ENCODE peak calls at places on chromosomes 4 and X, in seven cellular contexts. H is A549; J is SK-MEL-5; Z is lower leg skin; I is NCI-H524 treated with DMSO at 0.1 percent for 48 hours; L is activated naive CD4-positive, alpha-beta T cell treated with anti-CD3 and anti-CD28 coated beads, Interleukin-2, amount 10 ng/mL, durations not matched to agents 7 days and 5 days; U is smooth muscle cell of the brain vasculature. W is an unnamed sample.

GRCh38 chrX:25015486-25016360 is at the start of gene ARX:
- DNase-seq in H (peak), J (no peak), Z (no peak), I (no peak), L (peak), U (no peak), W (no peak)

GRCh38 chr4:10715696-10716095 is 31.1 kb upstream of the CLNK start:
- DNase-seq in H (no peak), J (no peak), Z (no peak), I (no peak), L (no peak), U (no peak), W (no peak)

GRCh38 chr4:24260922-24261581 is 323.3 kb downstream of the DHX15 start:
- DNase-seq in H (no peak), J (no peak), Z (no peak), I (no peak), L (no peak), U (no peak), W (no peak)

GRCh38 chr4:165944900-165945299 is 71.9 kb downstream of the TLL1 start:
- DNase-seq in H (no peak), J (no peak), Z (no peak), I (no peak), L (no peak), U (no peak), W (no peak)

GRCh38 chrX:123779908-123780396 is 47.1 kb upstream of the THOC2 start:
- DNase-seq in H (no peak), J (no peak), Z (no peak), I (no peak), L (no peak), U (no peak), W (no peak)

GRCh38 chr4:22238742-22239141 is 277.1 kb downstream of the ADGRA3 start:
- DNase-seq in H (no peak), J (peak), Z (no peak), I (no peak), L (no peak), U (no peak), W (no peak)

GRCh38 chr4:99966692-99967091 is 16.6 kb upstream of the H2AZ1 start:
- DNase-seq in H (no peak), J (no peak), Z (no peak), I (no peak), L (no peak), U (no peak), W (no peak)

GRCh38 chr4:182019148-182019652 is 224.0 kb upstream of the TENM3 start:
- DNase-seq in H (no peak), J (no peak), Z (no peak), I (no peak), L (no peak), U (no peak), W (no peak)

GRCh38 chr4:11615601-11616000 is 186.9 kb upstream of the HS3ST1 start:
- DNase-seq in H (no peak), J (no peak), Z (no peak), I (no peak), L (no peak), U (no peak), W (no peak)

GRCh38 chrX:100643943-100644587 is at the start of gene SRPX2:
- DNase-seq in H (peak), J (peak), Z (no peak), I (no peak), L (no peak), U (peak), W (no peak)

GRCh38 chr4:107863416-107863815 is 38.7 kb downstream of the SGMS2 start:
- DNase-seq in H (no peak), J (no peak), Z (no peak), I (no peak), L (no peak), U (no peak), W (no peak)

GRCh38 chrX:9542106-9542764 is 77.4 kb downstream of the TBL1X start:
- DNase-seq in H (no peak), J (no peak), Z (peak), I (no peak), L (no peak), U (no peak), W (no peak)

GRCh38 chrX:9825129-9825865 is 39.1 kb downstream of the SHROOM2 start:
- DNase-seq in H (no peak), J (no peak), Z (no peak), I (no peak), L (no peak), U (no peak), W (no peak)

GRCh38 chrX:150018931-150019331 is 80.6 kb upstream of the EOLA2 start:
- DNase-seq in H (no peak), J (no peak), Z (no peak), I (no peak), L (no peak), U (no peak), W (no peak)

GRCh38 chr4:141576585-141577110 is 59.7 kb upstream of the IL15 start:
- DNase-seq in H (no peak), J (no peak), Z (no peak), I (no peak), L (no peak), U (no peak), W (no peak)

GRCh38 chrX:13937370-13938052 is 92.2 kb downstream of the GEMIN8 start:
- DNase-seq in H (no peak), J (peak), Z (no peak), I (no peak), L (no peak), U (no peak), W (no peak)

GRCh38 chrX:152072236-152072635 is 66.1 kb downstream of the MAGEA10 start:
- DNase-seq in H (peak), J (no peak), Z (no peak), I (no peak), L (no peak), U (peak), W (no peak)

GRCh38 chr4:123363729-123364128 is 32.9 kb upstream of the SPRY1 start:
- DNase-seq in H (no peak), J (no peak), Z (no peak), I (no peak), L (no peak), U (no peak), W (no peak)

GRCh38 chr4:177118596-177118995 is 191.1 kb upstream of the NEIL3 start:
- DNase-seq in H (no peak), J (no peak), Z (no peak), I (peak), L (no peak), U (peak), W (no peak)

GRCh38 chrX:107154787-107155620 is 36.4 kb upstream of the RBM41 start:
- DNase-seq in H (peak), J (no peak), Z (no peak), I (no peak), L (no peak), U (peak), W (no peak)

GRCh38 chr4:42143996-42144395 is 8.5 kb downstream of the BEND4 start:
- DNase-seq in H (no peak), J (peak), Z (no peak), I (no peak), L (no peak), U (no peak), W (no peak)

GRCh38 chr4:47519239-47519883 is 34.3 kb downstream of the ATP10D start:
- DNase-seq in H (no peak), J (no peak), Z (no peak), I (no peak), L (no peak), U (no peak), W (peak)

GRCh38 chr4:119930546-119930945 is 136.1 kb downstream of the MAD2L1 start:
- DNase-seq in H (no peak), J (no peak), Z (no peak), I (no peak), L (no peak), U (no peak), W (no peak)

GRCh38 chrX:28609003-28609402 is 21.8 kb downstream of the IL1RAPL1 start:
- DNase-seq in H (no peak), J (no peak), Z (no peak), I (no peak), L (no peak), U (no peak), W (no peak)

GRCh38 chrX:5726246-5726645 is 502.4 kb downstream of the NLGN4X start:
- DNase-seq in H (no peak), J (no peak), Z (no peak), I (no peak), L (no peak), U (no peak), W (no peak)

GRCh38 chrX:68843992-68844391 is 15.2 kb downstream of the EFNB1 start:
- DNase-seq in H (no peak), J (no peak), Z (no peak), I (no peak), L (no peak), U (no peak), W (no peak)

GRCh38 chr4:172776203-172776896 is 392.3 kb upstream of the GALNT7 start:
- DNase-seq in H (no peak), J (no peak), Z (no peak), I (no peak), L (no peak), U (no peak), W (no peak)

GRCh38 chrX:28010875-28011274 is 29.6 kb upstream of the DCAF8L1 start:
- DNase-seq in H (no peak), J (no peak), Z (no peak), I (no peak), L (no peak), U (no peak), W (no peak)

GRCh38 chr4:113636877-113637276 is 124.7 kb downstream of the CAMK2D start:
- DNase-seq in H (no peak), J (peak), Z (no peak), I (no peak), L (peak), U (no peak), W (peak)

GRCh38 chr4:21898101-21898500 is 50.5 kb downstream of the KCNIP4 start:
- DNase-seq in H (no peak), J (no peak), Z (no peak), I (no peak), L (no peak), U (no peak), W (no peak)

GRCh38 chrX:129823115-129823514 is 20.6 kb downstream of the ZDHHC9 start:
- DNase-seq in H (peak), J (peak), Z (no peak), I (no peak), L (peak), U (peak), W (peak)

GRCh38 chr4:78557841-78558240 is 6.3 kb downstream of the ANXA3 start:
- DNase-seq in H (no peak), J (peak), Z (no peak), I (no peak), L (no peak), U (no peak), W (no peak)

GRCh38 chrX:20974326-20974725 is 399.9 kb upstream of the CNKSR2 start:
- DNase-seq in H (no peak), J (no peak), Z (no peak), I (no peak), L (no peak), U (no peak), W (no peak)

GRCh38 chr4:10226756-10227155 is 110.2 kb upstream of the WDR1 start:
- DNase-seq in H (no peak), J (no peak), Z (no peak), I (no peak), L (no peak), U (no peak), W (no peak)

GRCh38 chr4:165398570-165398969 is 19.8 kb downstream of the CPE start:
- DNase-seq in H (peak), J (peak), Z (no peak), I (peak), L (no peak), U (no peak), W (no peak)

W was measured in DND-41.